ENCODE peak calls at places on chromosomes 16 and 17, in seven cellular contexts. R is CD8-positive, alpha-beta memory T cell; U is IMR-90; W is CD8-positive, alpha-beta T cell; F is breast epithelium; E is ascending aorta; M is tibial nerve. O is an unnamed sample.

GRCh38 chr17:32341141-32341856 is 674 bp downstream of the C17orf75 start:
- DNase-seq in R (peak; percentile 74), U (no peak), W (peak; percentile 24), F (no peak), E (no peak), M (no peak), O (no peak)

GRCh38 chr17:79353016-79353415 is 257.8 kb downstream of the RBFOX3 start:
- DNase-seq in R (no peak), U (no peak), W (no peak), F (no peak), E (no peak), M (no peak), O (no peak)

GRCh38 chr17:45646288-45646988 is 137.7 kb upstream of the CRHR1 start:
- DNase-seq in R (no peak), U (no peak), W (no peak), F (no peak), E (no peak), M (peak; percentile 46), O (no peak)

GRCh38 chr17:7834554-7834890 is 505 bp downstream of the KDM6B start:
- DNase-seq in R (peak; percentile 84), U (no peak), W (peak; percentile 53), F (peak; percentile 65), E (no peak), M (peak; percentile 63), O (no peak)

GRCh38 chr16:88617268-88618031 is 20.9 kb upstream of the IL17C start:
- DNase-seq in R (no peak), U (peak; percentile 66), W (no peak), F (no peak), E (no peak), M (no peak), O (no peak)

GRCh38 chr17:38508570-38508950 is 80.3 kb downstream of the ARHGAP23 start:
- DNase-seq in R (no peak), U (no peak), W (no peak), F (no peak), E (no peak), M (no peak), O (no peak)

GRCh38 chr17:8162232-8162996 is at the start of gene VAMP2:
- DNase-seq in R (peak; percentile 90), U (peak; percentile 50), W (peak; percentile 80), F (peak; percentile 82), E (no peak), M (peak; percentile 72), O (peak; percentile 31)

GRCh38 chr16:88383401-88384221 is 852 bp downstream of the ZNF469 start:
- DNase-seq in R (no peak), U (peak; percentile 63), W (no peak), F (no peak), E (no peak), M (no peak), O (no peak)

GRCh38 chr16:13915033-13915635 is 4.8 kb upstream of the ERCC4 start:
- DNase-seq in R (no peak), U (no peak), W (no peak), F (no peak), E (no peak), M (no peak), O (no peak)

GRCh38 chr16:51353055-51353454 is 202.0 kb upstream of the SALL1 start:
- DNase-seq in R (no peak), U (no peak), W (no peak), F (no peak), E (no peak), M (no peak), O (no peak)

GRCh38 chr16:77584205-77584859 is 138.0 kb upstream of the NUDT7 start:
- DNase-seq in R (peak; percentile 50), U (peak; percentile 63), W (no peak), F (no peak), E (no peak), M (no peak), O (no peak)

GRCh38 chr17:9090641-9091096 is 69.4 kb downstream of the NTN1 start:
- DNase-seq in R (peak; percentile 27), U (no peak), W (no peak), F (no peak), E (peak; percentile 18), M (no peak), O (peak; percentile 23)

GRCh38 chr17:75601057-75601987 is 13.7 kb downstream of the MYO15B start:
- DNase-seq in R (peak; percentile 71), U (peak; percentile 5), W (peak; percentile 41), F (peak; percentile 64), E (no peak), M (peak; percentile 47), O (no peak)

GRCh38 chr16:75004460-75004859 is 5.6 kb downstream of the ZNRF1 start:
- DNase-seq in R (no peak), U (no peak), W (no peak), F (no peak), E (no peak), M (no peak), O (no peak)

GRCh38 chr17:12865769-12866168 is 76.5 kb downstream of the ARHGAP44 start:
- DNase-seq in R (no peak), U (no peak), W (no peak), F (no peak), E (no peak), M (no peak), O (no peak)

GRCh38 chr16:53921042-53921441 is 217.1 kb downstream of the FTO start:
- DNase-seq in R (no peak), U (no peak), W (no peak), F (no peak), E (no peak), M (no peak), O (no peak)

GRCh38 chr16:12584488-12585233 is 219.0 kb downstream of the CPPED1 start:
- DNase-seq in R (no peak), U (no peak), W (no peak), F (no peak), E (no peak), M (no peak), O (no peak)

GRCh38 chr17:42889809-42890208 is 10.8 kb upstream of the G6PC1 start:
- DNase-seq in R (no peak), U (no peak), W (no peak), F (no peak), E (no peak), M (no peak), O (no peak)

GRCh38 chr17:42891539-42892152 is 9.0 kb upstream of the G6PC1 start:
- DNase-seq in R (no peak), U (peak; percentile 33), W (no peak), F (no peak), E (peak; percentile 9), M (no peak), O (peak; percentile 30)

GRCh38 chr17:42898147-42898807 is 2.3 kb upstream of the G6PC1 start:
- DNase-seq in R (no peak), U (no peak), W (no peak), F (no peak), E (no peak), M (no peak), O (no peak)

GRCh38 chr17:42894283-42895184 is 6.1 kb upstream of the G6PC1 start:
- DNase-seq in R (no peak), U (no peak), W (no peak), F (no peak), E (no peak), M (no peak), O (no peak)

GRCh38 chr17:42895185-42895555 is 5.4 kb upstream of the G6PC1 start:
- DNase-seq in R (no peak), U (peak; percentile 90), W (no peak), F (no peak), E (peak; percentile 46), M (no peak), O (no peak)
- H3K27ac ChIP-seq in R (no peak overlapping the region), U (no peak overlapping the region), W (no peak overlapping the region), F (no peak overlapping the region), E (peak overlapping the region; percentile 88), M (no peak overlapping the region), O (no peak overlapping the region)

GRCh38 chr16:72921106-72921505 is 126.8 kb downstream of the ZFHX3 start:
- DNase-seq in R (no peak), U (no peak), W (no peak), F (no peak), E (no peak), M (no peak), O (no peak)
- H3K27ac ChIP-seq in R (no peak overlapping the region), U (no peak overlapping the region), W (no peak overlapping the region), F (no peak overlapping the region), E (peak overlapping the region; percentile 57), M (no peak overlapping the region), O (no peak overlapping the region)

GRCh38 chr17:348012-348411 is 4.6 kb downstream of the RPH3AL start:
- DNase-seq in R (no peak), U (no peak), W (no peak), F (no peak), E (no peak), M (no peak), O (no peak)
- H3K27ac ChIP-seq in R (no peak overlapping the region), U (no peak overlapping the region), W (no peak overlapping the region), F (no peak overlapping the region), E (no peak overlapping the region), M (no peak overlapping the region), O (no peak overlapping the region)

GRCh38 chr16:20871935-20872815 is 28.0 kb downstream of the DCUN1D3 start:
- DNase-seq in R (no peak), U (no peak), W (no peak), F (no peak), E (no peak), M (no peak), O (no peak)

GRCh38 chr16:20875358-20875656 is 24.9 kb downstream of the DCUN1D3 start:
- DNase-seq in R (no peak), U (no peak), W (no peak), F (no peak), E (no peak), M (no peak), O (no peak)

GRCh38 chr16:20871258-20871657 is 28.9 kb downstream of the DCUN1D3 start:
- DNase-seq in R (no peak), U (no peak), W (no peak), F (no peak), E (no peak), M (no peak), O (no peak)

GRCh38 chr16:20874088-20874581 is 26.0 kb downstream of the DCUN1D3 start:
- DNase-seq in R (no peak), U (no peak), W (no peak), F (no peak), E (no peak), M (no peak), O (no peak)

GRCh38 chr16:20873331-20873730 is 26.8 kb downstream of the DCUN1D3 start:
- DNase-seq in R (no peak), U (no peak), W (no peak), F (no peak), E (no peak), M (no peak), O (no peak)
- H3K27ac ChIP-seq in R (no peak overlapping the region), U (no peak overlapping the region), W (peak overlapping the region; percentile 44), F (no peak overlapping the region), E (peak overlapping the region; percentile 81), M (no peak overlapping the region), O (no peak overlapping the region)

GRCh38 chr17:41865596-41865893 is 322 bp upstream of the KLHL11 start:
- DNase-seq in R (no peak), U (no peak), W (no peak), F (no peak), E (no peak), M (no peak), O (no peak)
- H3K27ac ChIP-seq in R (peak overlapping the region; percentile 81), U (peak overlapping the region; percentile 72), W (peak overlapping the region; percentile 30), F (peak overlapping the region; percentile 93), E (peak overlapping the region; percentile 92), M (no peak overlapping the region), O (peak overlapping the region; percentile 78)

O was measured in substantia nigra.